ENCODE peak calls at places on chromosome 6, in five cellular contexts. S is PC-3, R is SK-N-MC, U is PC-9, A is heart left ventricle. M is an unnamed sample.

GRCh38 chr6:134725590-134725989 is 224.3 kb downstream of the ALDH8A1 start:
- DNase-seq in A (no peak), R (no peak), U (no peak), S (no peak), M (no peak)

GRCh38 chr6:53483423-53484353 is 61.2 kb downstream of the GCLC start:
- DNase-seq in S (peak), R (no peak), U (no peak), A (peak), M (peak)

GRCh38 chr6:89680150-89680549 is 41.6 kb upstream of the LYRM2 start:
- DNase-seq in U (no peak), S (no peak), A (no peak), R (no peak), M (no peak)

GRCh38 chr6:118665011-118665410 is 13.6 kb upstream of the CEP85L start:
- DNase-seq in U (no peak), A (no peak), S (peak), R (no peak), M (no peak)

GRCh38 chr6:150202404-150202803 is 59.6 kb downstream of the PPP1R14C start:
- DNase-seq in S (peak), R (no peak), A (no peak), U (peak), M (no peak)

GRCh38 chr6:91731939-91732338 is 1145.1 kb upstream of the MAP3K7 start:
- DNase-seq in S (no peak), A (no peak), U (no peak), R (no peak), M (no peak)

GRCh38 chr6:168035661-168036616 is 38.5 kb downstream of the KIF25 start:
- DNase-seq in A (peak), S (peak), U (no peak), R (peak), M (no peak)

GRCh38 chr6:170008386-170008785 is 257.0 kb downstream of the ERMARD start:
- DNase-seq in S (no peak), A (no peak), R (no peak), U (no peak), M (no peak)

GRCh38 chr6:29887330-29887818 is 55.0 kb upstream of the HLA-A start:
- DNase-seq in S (peak), R (no peak), U (peak), A (peak), M (peak)

GRCh38 chr6:14618759-14619418 is 501.3 kb downstream of the CD83 start:
- DNase-seq in S (no peak), R (no peak), U (no peak), A (no peak), M (no peak)

GRCh38 chr6:151196571-151196970 is 43.2 kb upstream of the AKAP12 start:
- DNase-seq in S (no peak), R (no peak), A (no peak), U (no peak), M (peak)

GRCh38 chr6:136547336-136547735 is 2.9 kb downstream of the MAP7 start:
- DNase-seq in R (no peak), A (no peak), U (no peak), S (peak), M (no peak)

GRCh38 chr6:136547871-136548270 is 2.4 kb downstream of the MAP7 start:
- DNase-seq in U (no peak), S (no peak), R (no peak), A (no peak), M (no peak)

GRCh38 chr6:136550045-136550329 is 235 bp downstream of the MAP7 start:
- DNase-seq in U (no peak), R (no peak), S (no peak), A (no peak), M (no peak)

GRCh38 chr6:136549359-136550044 is 720 bp downstream of the MAP7 start:
- DNase-seq in R (no peak), U (peak), A (no peak), S (peak), M (no peak)

GRCh38 chr6:136548582-136549330 is 1.5 kb downstream of the MAP7 start:
- DNase-seq in A (no peak), U (no peak), S (no peak), R (no peak), M (no peak)
- H3K27ac ChIP-seq in A (no peak), U (no peak), S (peak), R (no peak), M (no peak)

GRCh38 chr6:45630801-45631200 is 253.1 kb upstream of the SUPT3H start:
- DNase-seq in U (no peak), S (peak), A (no peak), R (no peak), M (no peak)
- H3K27ac ChIP-seq in U (peak), S (peak), A (no peak), R (no peak), M (no peak)

DNA sequence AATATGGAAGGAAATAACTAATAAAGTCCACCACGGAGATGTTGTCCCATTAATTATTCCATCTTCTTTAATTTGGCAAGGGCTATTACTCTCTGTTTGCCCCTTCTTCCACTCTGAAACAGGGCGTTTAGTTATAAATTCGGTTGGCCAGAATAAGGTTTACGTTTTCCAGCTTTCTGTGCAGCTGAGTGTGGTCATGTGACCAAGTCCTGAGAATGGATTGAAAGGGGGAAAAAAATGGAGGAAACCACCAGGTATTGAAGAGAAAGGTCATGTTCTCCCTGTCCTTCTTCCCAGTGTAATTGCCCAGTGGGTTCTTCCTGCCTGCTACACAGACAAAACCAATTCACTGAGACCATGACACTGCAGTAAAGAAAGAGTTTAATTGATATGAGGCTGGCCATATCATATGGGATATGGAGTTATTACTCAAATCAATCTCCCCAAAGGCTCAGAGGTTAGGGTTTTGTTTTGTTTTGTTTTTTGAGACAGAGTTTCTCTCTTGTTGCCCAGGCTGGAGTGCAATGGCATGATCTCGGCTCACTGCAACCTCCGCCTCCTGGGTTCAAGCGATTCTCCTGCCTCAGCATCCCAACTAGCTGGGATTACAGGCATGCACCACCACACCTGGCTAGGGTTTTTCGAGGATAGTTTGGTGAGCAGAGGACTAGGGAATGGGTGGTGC is 14.3 kb upstream of the TBC1D22B start:
- DNase-seq in S (no peak), A (no peak), U (no peak), R (no peak), M (no peak)
- H3K27ac ChIP-seq in S (peak), A (peak), U (peak), R (no peak), M (peak)

GRCh38 chr6:33296797-33297405 is 1.8 kb downstream of the RGL2 start:
- DNase-seq in S (no peak), R (no peak), A (no peak), U (no peak), M (no peak)

GRCh38 chr6:33298773-33299236 is at the start of gene RGL2:
- DNase-seq in U (peak), S (peak), A (peak), R (no peak), M (peak)

GRCh38 chr6:33297406-33297955 is 1.3 kb downstream of the RGL2 start:
- DNase-seq in R (no peak), U (peak), A (no peak), S (peak), M (no peak)

GRCh38 chr6:33299237-33299944 is 649 bp upstream of the RGL2 start:
- DNase-seq in R (no peak), U (peak), S (peak), A (peak), M (peak)

DNA sequence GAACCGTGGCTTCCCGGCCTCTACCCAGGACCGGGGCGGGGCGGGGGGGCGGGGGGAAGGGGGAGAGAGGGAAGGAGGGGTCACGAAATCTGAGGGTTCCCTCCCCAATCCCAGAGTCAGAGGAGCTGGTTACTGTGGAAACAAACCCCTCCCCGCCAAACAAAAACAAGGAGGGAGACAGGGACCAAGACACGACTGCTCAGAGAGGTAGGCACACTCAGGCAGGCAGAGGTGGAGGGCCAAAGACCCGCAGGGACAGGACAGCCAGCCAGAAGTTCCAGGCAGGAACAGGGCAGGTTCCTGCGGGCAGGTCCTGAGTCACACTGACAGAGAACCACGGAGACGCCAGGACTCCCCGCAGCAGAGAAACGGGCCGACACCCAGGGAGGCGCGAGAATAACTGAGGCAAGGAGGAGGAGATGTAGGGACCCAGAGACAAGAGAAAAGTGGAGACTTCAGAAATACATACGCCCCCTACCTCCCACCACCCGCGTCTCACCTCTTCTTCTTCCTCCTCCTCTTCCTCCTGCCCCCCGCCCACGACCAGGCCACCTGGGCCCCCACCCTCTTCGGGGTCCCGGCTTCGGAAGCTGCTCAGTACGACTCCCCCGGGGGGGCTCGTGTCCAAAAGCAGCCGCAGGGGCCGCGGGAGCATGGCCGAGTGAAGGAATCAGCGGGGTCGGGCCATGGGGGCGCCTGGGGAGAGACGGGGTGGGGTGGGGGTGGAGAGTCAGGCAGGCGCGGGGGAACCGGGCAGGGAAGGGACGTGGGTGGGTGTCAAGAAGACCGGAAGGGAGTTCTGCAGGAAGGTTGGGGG is 578 bp downstream of the RGL2 start:
- DNase-seq in A (peak), R (no peak), S (peak), U (peak), M (peak)
- H3K27ac ChIP-seq in A (peak), R (no peak), S (peak), U (peak), M (peak)

GRCh38 chr6:18335948-18336347 is 51.2 kb upstream of the RNF144B start:
- DNase-seq in S (no peak), A (no peak), U (no peak), R (no peak), M (no peak)
- H3K27ac ChIP-seq in S (no peak), A (no peak), U (no peak), R (no peak), M (no peak)

GRCh38 chr6:159118941-159119340 is 50.3 kb upstream of the FNDC1 start:
- DNase-seq in S (no peak), R (no peak), A (no peak), U (no peak), M (no peak)
- H3K27ac ChIP-seq in S (no peak), R (no peak), A (no peak), U (no peak), M (no peak)

DNA sequence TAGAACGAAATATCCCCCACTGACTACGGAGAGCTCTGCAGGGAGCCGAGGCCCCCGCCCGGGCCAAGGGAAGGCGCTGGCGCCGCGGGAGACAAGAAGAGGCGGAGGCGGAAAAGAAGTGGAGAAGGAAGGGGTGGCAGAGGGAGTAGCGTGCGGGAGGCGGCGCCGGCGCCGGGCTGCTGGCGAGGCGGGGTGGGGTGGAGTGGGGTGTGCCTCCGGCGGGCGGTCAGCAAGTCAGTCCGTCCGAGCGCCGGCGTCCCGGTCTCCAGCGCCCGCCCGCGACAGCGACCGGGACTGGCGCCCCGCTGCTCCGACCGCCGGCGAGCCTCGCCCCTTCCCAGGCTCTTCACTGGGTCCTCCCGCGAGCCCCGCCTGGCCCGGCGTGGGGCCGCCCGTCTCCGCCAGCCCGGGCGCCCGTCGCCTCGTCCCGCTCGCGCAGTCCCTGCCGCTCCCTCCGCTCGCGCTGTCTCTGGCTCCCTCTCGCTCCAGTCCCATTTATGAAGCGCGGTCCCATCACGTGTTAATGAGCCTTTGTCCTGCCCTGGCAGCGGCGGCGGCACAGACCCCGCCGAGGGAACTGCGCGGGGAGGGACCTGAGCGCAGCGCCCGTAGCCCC is at the start of gene CNR1:
- DNase-seq in R (no peak), A (peak), S (no peak), U (no peak), M (no peak)
- H3K27ac ChIP-seq in R (no peak), A (no peak), S (no peak), U (no peak), M (peak)

DNA sequence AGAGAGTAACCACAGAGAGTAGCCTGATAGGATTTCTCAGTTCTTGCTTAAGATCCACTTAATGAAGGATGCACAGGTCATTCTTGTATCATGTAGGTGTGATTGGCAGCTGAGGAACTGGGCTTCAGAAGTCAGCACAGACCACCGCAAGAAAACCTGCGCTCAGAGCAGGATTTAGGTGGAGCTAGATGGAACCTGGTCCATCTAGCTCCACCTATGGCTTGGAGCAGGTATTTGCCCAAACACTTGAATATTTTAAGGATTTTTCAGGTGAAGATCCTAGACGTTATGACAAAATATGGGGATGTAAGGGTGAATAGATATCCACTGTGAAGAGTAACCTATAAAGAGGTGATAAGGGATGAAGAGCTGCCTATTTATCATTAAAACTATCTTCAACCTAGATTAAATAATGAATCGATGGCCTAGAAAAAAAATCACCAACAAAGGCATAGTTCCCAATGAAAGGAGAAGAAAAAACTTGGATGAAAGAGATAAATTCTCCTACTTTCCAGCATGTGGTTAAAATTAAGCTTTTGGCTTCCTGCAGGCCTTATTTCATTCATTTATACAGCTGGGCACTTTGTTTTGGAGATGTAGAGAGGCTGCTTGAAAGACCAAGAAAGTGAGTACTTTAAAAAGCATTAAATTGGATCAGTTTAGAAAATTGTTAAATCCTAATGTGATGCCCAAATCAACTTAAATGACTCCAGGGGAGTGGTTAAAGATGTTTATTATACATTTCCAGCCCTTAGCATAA is 778.4 kb upstream of the GJE1 start:
- DNase-seq in R (peak), A (no peak), U (no peak), S (no peak), M (no peak)
- H3K27ac ChIP-seq in R (peak), A (no peak), U (no peak), S (no peak), M (no peak)

DNA sequence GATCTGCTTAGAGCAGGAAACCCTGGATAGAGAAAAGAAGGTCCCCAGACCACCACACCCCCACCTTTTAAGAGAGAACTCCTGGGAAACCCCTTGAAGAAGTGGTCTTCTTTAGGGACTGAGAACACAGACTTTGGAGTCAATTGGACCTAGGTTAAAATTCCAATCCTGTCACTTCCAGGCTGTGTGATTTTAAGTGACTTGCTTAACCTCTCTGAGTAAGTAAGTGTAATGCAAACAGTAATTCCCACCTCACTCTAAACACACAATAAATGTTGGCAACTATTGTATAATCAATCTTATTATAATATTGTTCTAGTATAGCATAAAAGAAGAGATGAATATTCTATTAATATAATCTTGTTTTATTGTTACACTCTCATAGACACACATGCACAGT is 3.3 kb downstream of the TFEB start:
- DNase-seq in U (no peak), A (no peak), R (no peak), S (no peak), M (no peak)
- H3K27ac ChIP-seq in U (no peak), A (peak), R (no peak), S (no peak), M (peak)

GRCh38 chr6:144264270-144265060 is 20.7 kb upstream of the UTRN start:
- DNase-seq in U (peak), R (no peak), A (no peak), S (peak), M (no peak)
- H3K27ac ChIP-seq in U (peak), R (peak), A (peak), S (peak), M (peak)

M was measured in right atrium auricular region.